ENCODE peak calls at places on chromosome 22, in eight cellular contexts. I is HTR-8/SVneo, T is lung microvascular endothelial cell, D is T-cell, B is SK-N-SH, S is ELR, Z is HT1080, J is RWPE1. K is an unnamed sample.
A peak's percentile ranks its signal among the peaks of the same experiment; 100 is the strongest.

GRCh38 chr22:26321469-26321913 is 107.6 kb upstream of the ASPHD2 start:
- DNase-seq in I (peak; percentile 50), T (no peak), D (no peak), B (no peak), S (peak; percentile 92), Z (peak; percentile 51), J (no peak), K (no peak)

GRCh38 chr22:36156515-36157419 is 3.8 kb downstream of the APOL3 start:
- DNase-seq in I (peak; percentile 45), T (peak; percentile 97), D (peak; percentile 67), B (no peak), S (peak; percentile 88), Z (peak; percentile 74), J (peak; percentile 46), K (peak; percentile 99)

GRCh38 chr22:21101877-21102638 is 56.3 kb downstream of the LRRC74B start:
- DNase-seq in I (no peak), T (no peak), D (no peak), B (no peak), S (no peak), Z (no peak), J (no peak), K (no peak)

GRCh38 chr22:43343262-43343988 is at the start of gene SCUBE1:
- DNase-seq in I (peak; percentile 68), T (peak; percentile 72), D (no peak), B (peak; percentile 95), S (peak; percentile 7), Z (no peak), J (peak; percentile 51), K (peak; percentile 62)

GRCh38 chr22:23700706-23701105 is 9.9 kb downstream of the RGL4 start:
- DNase-seq in I (no peak), T (no peak), D (no peak), B (no peak), S (no peak), Z (no peak), J (no peak), K (no peak)

GRCh38 chr22:46977656-46978343 is 215.3 kb downstream of the TBC1D22A start:
- DNase-seq in I (no peak), T (no peak), D (no peak), B (no peak), S (no peak), Z (no peak), J (no peak), K (no peak)

GRCh38 chr22:38569181-38569971 is 607 bp downstream of the DMC1 start:
- DNase-seq in I (no peak), T (no peak), D (no peak), B (peak; percentile 7), S (peak; percentile 36), Z (no peak), J (peak; percentile 5), K (no peak)

GRCh38 chr22:20130739-20131592 is 638 bp upstream of the ZDHHC8 start:
- DNase-seq in I (peak; percentile 71), T (peak; percentile 88), D (peak; percentile 69), B (peak; percentile 94), S (peak; percentile 84), Z (peak; percentile 59), J (peak; percentile 53), K (peak; percentile 80)

GRCh38 chr22:42945736-42946135 is 69.2 kb downstream of the PACSIN2 start:
- DNase-seq in I (no peak), T (no peak), D (no peak), B (no peak), S (no peak), Z (no peak), J (no peak), K (no peak)

K was measured in dermis blood vessel endothelial cell.